ENCODE peak calls at places on chromosomes 3 and 15, in six cellular contexts. One of them, this sample, is unnamed.

GRCh38 chr15:76328106-76328696 is 8.4 kb upstream of the ISL2 start:
- DNase-seq in fibroblast of mammary gland: no peak
- DNase-seq in Daoy: no peak
- DNase-seq in renal cortical epithelial cell: no peak
- DNase-seq in GM23248: no peak
- DNase-seq in lung: no peak
- DNase-seq in this sample: no peak

GRCh38 chr3:50502584-50503423 is 630 bp downstream of the CACNA2D2 start:
- DNase-seq in lung: no peak
- DNase-seq in renal cortical epithelial cell: no peak
- DNase-seq in fibroblast of mammary gland: no peak
- DNase-seq in Daoy: no peak
- DNase-seq in GM23248: peak
- DNase-seq in this sample: no peak

GRCh38 chr3:71710906-71711494 is 14.2 kb downstream of the EIF4E3 start:
- DNase-seq in renal cortical epithelial cell: peak
- DNase-seq in fibroblast of mammary gland: peak
- DNase-seq in GM23248: peak
- DNase-seq in lung: no peak
- DNase-seq in Daoy: peak
- DNase-seq in this sample: no peak

GRCh38 chr3:11238880-11239279 is 33.3 kb upstream of the ATG7 start:
- DNase-seq in lung: no peak
- DNase-seq in renal cortical epithelial cell: peak
- DNase-seq in Daoy: peak
- DNase-seq in fibroblast of mammary gland: peak
- DNase-seq in GM23248: peak
- DNase-seq in this sample: no peak

GRCh38 chr15:52102468-52102867 is 10.1 kb downstream of the BCL2L10 start:
- DNase-seq in lung: no peak
- DNase-seq in renal cortical epithelial cell: peak
- DNase-seq in Daoy: peak
- DNase-seq in fibroblast of mammary gland: peak
- DNase-seq in GM23248: peak
- DNase-seq in this sample: no peak

GRCh38 chr3:194440756-194441155 is 41.7 kb upstream of the GP5 start:
- DNase-seq in GM23248: no peak
- DNase-seq in renal cortical epithelial cell: no peak
- DNase-seq in fibroblast of mammary gland: no peak
- DNase-seq in Daoy: no peak
- DNase-seq in lung: no peak
- DNase-seq in this sample: no peak

GRCh38 chr3:45545476-45545875 is 49.1 kb upstream of the LIMD1 start:
- DNase-seq in GM23248: peak
- DNase-seq in fibroblast of mammary gland: peak
- DNase-seq in renal cortical epithelial cell: no peak
- DNase-seq in lung: no peak
- DNase-seq in Daoy: no peak
- DNase-seq in this sample: no peak

GRCh38 chr3:11381563-11381962 is 109.4 kb downstream of the ATG7 start:
- DNase-seq in Daoy: peak
- DNase-seq in fibroblast of mammary gland: no peak
- DNase-seq in lung: no peak
- DNase-seq in renal cortical epithelial cell: no peak
- DNase-seq in GM23248: no peak
- DNase-seq in this sample: no peak

GRCh38 chr3:134641671-134642300 is 9.0 kb downstream of the KY start:
- DNase-seq in renal cortical epithelial cell: no peak
- DNase-seq in lung: no peak
- DNase-seq in Daoy: no peak
- DNase-seq in fibroblast of mammary gland: no peak
- DNase-seq in GM23248: no peak
- DNase-seq in this sample: no peak

GRCh38 chr15:39312984-39313383 is 267.9 kb upstream of the THBS1 start:
- DNase-seq in renal cortical epithelial cell: no peak
- DNase-seq in Daoy: peak
- DNase-seq in lung: no peak
- DNase-seq in fibroblast of mammary gland: peak
- DNase-seq in GM23248: peak
- DNase-seq in this sample: no peak